ENCODE peak calls at places on chromosomes 7 and 10, in six cellular contexts. A, N, W, S, E and C are unnamed samples. For H3K9me3, the result is how much of the 10 kb centered on the place peaks cover.

GRCh38 chr10:127162841-127163240 is 33.5 kb downstream of the INSYN2A start:
- DNase-seq in A (no peak), N (no peak), W (no peak), S (no peak), E (no peak), C (no peak)

GRCh38 chr10:14822879-14823755 is 14.7 kb downstream of the CDNF start:
- DNase-seq in A (no peak), N (peak), W (no peak), S (peak), E (peak), C (peak)

GRCh38 chr10:93608421-93608820 is 3.9 kb upstream of the PDE6C start:
- DNase-seq in A (no peak), N (no peak), W (no peak), S (no peak), E (no peak), C (no peak)

GRCh38 chr10:124030711-124031110 is 62.7 kb downstream of the CHST15 start:
- DNase-seq in A (no peak), N (no peak), W (no peak), S (no peak), E (no peak), C (no peak)

GRCh38 chr7:121211253-121211652 is 117.5 kb upstream of the WNT16 start:
- DNase-seq in A (no peak), N (no peak), W (no peak), S (no peak), E (no peak), C (no peak)

GRCh38 chr10:71578069-71578468 is 141.5 kb downstream of the C10orf105 start:
- DNase-seq in A (no peak), N (no peak), W (no peak), S (no peak), E (no peak), C (no peak)

GRCh38 chr7:155702616-155703015 is 58.2 kb downstream of the RBM33 start:
- DNase-seq in A (no peak), N (no peak), W (no peak), S (peak), E (no peak), C (no peak)

GRCh38 chr10:15703167-15703880 is 16.4 kb downstream of the ITGA8 start:
- DNase-seq in A (no peak), N (no peak), W (no peak), S (no peak), E (no peak), C (no peak)

GRCh38 chr10:22386396-22386928 is 41.2 kb downstream of the SPAG6 start:
- DNase-seq in A (no peak), N (no peak), W (no peak), S (no peak), E (no peak), C (no peak)

GRCh38 chr7:38429057-38429456 is 155.6 kb upstream of the TARP start:
- DNase-seq in A (no peak), N (no peak), W (no peak), S (no peak), E (no peak), C (no peak)

GRCh38 chr10:107129013-107129412 is 35.5 kb downstream of the SORCS1 start:
- DNase-seq in A (no peak), N (no peak), W (no peak), S (no peak), E (no peak), C (no peak)

GRCh38 chr7:94763268-94763667 is 107.3 kb upstream of the SGCE start:
- DNase-seq in A (no peak), N (no peak), W (no peak), S (no peak), E (no peak), C (no peak)

GRCh38 chr7:19117081-19117869 is at the start of gene TWIST1:
- DNase-seq in A (no peak), N (peak), W (peak), S (peak), E (peak), C (peak)

GRCh38 chr7:420142-421055 is 99.2 kb downstream of the PDGFA start:
- DNase-seq in A (no peak), N (no peak), W (no peak), S (no peak), E (no peak), C (no peak)

GRCh38 chr10:1509003-1509402 is 228.3 kb downstream of the ADARB2 start:
- DNase-seq in A (no peak), N (no peak), W (no peak), S (no peak), E (no peak), C (no peak)

GRCh38 chr10:28157379-28157778 is 145.5 kb downstream of the MPP7 start:
- DNase-seq in A (no peak), N (no peak), W (no peak), S (no peak), E (no peak), C (no peak)

GRCh38 chr7:72435366-72435765 is 23.2 kb upstream of the CALN1 start:
- DNase-seq in A (no peak), N (no peak), W (no peak), S (no peak), E (no peak), C (no peak)

GRCh38 chr7:45414226-45414625 is 159.9 kb upstream of the ADCY1 start:
- DNase-seq in A (no peak), N (no peak), W (no peak), S (no peak), E (no peak), C (no peak)

GRCh38 chr7:24926623-24927539 is 53.1 kb downstream of the OSBPL3 start:
- DNase-seq in A (no peak), N (no peak), W (no peak), S (peak), E (peak), C (no peak)

GRCh38 chr7:151243411-151244155 is 4.9 kb downstream of the SMARCD3 start:
- DNase-seq in A (no peak), N (no peak), W (peak), S (no peak), E (no peak), C (no peak)

GRCh38 chr10:31961675-31962074 is 33.0 kb upstream of the ARHGAP12 start:
- DNase-seq in A (no peak), N (peak), W (no peak), S (peak), E (no peak), C (peak)

GRCh38 chr10:2700626-2701305 is 366.6 kb upstream of the PFKP start:
- DNase-seq in A (no peak), N (no peak), W (no peak), S (no peak), E (no peak), C (no peak)

GRCh38 chr10:132827861-132828539 is 42.1 kb upstream of the NKX6-2 start:
- DNase-seq in A (no peak), N (no peak), W (no peak), S (no peak), E (no peak), C (no peak)

GRCh38 chr7:8249121-8249520 is 12.8 kb downstream of the ICA1 start:
- DNase-seq in A (no peak), N (no peak), W (no peak), S (no peak), E (no peak), C (no peak)

GRCh38 chr10:10786334-10787090 is 231.2 kb upstream of the CELF2 start:
- DNase-seq in A (no peak), N (no peak), W (no peak), S (peak), E (no peak), C (peak)

GRCh38 chr7:158386866-158387820 is 200.5 kb downstream of the PTPRN2 start:
- DNase-seq in A (no peak), N (no peak), W (no peak), S (no peak), E (no peak), C (no peak)

GRCh38 chr7:158388072-158388471 is 199.6 kb downstream of the PTPRN2 start:
- DNase-seq in A (no peak), N (no peak), W (no peak), S (no peak), E (no peak), C (no peak)

GRCh38 chr7:158390460-158390859 is 197.2 kb downstream of the PTPRN2 start:
- DNase-seq in A (no peak), N (no peak), W (no peak), S (no peak), E (no peak), C (no peak)

GRCh38 chr7:158389514-158390425 is 197.9 kb downstream of the PTPRN2 start:
- DNase-seq in A (no peak), N (no peak), W (no peak), S (no peak), E (no peak), C (no peak)

DNA sequence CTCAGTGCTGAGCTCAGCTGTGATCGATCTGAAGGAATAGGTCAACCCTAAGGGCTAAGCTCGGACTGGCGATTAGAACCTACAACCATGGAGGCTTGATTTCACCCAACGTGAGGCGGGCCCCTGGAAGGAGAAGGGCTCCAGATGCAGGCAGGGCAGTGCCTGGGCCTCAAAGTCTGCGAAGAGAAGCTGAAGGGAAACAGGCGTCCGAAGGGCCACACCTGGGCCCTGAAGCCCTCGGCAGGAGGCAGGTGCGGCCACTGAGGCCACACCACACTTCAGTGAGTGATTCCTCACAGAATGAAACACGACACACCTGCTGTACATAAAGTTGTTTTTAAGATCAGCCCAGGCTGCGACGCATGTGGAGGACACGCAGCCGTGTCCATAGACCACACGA is 198.7 kb downstream of the PTPRN2 start:
- DNase-seq in A (no peak), N (no peak), W (no peak), S (no peak), E (no peak), C (no peak)
- H3K9me3 ChIP-seq in A (under half), N (under half), W (under half), S (half or more), E (half or more), C (under half)

GRCh38 chr10:102412293-102412692 is 6.3 kb downstream of the PSD start:
- DNase-seq in A (no peak), N (no peak), W (no peak), S (no peak), E (no peak), C (no peak)

GRCh38 chr10:102410427-102411073 is 8.0 kb downstream of the PSD start:
- DNase-seq in A (no peak), N (no peak), W (no peak), S (no peak), E (no peak), C (no peak)

GRCh38 chr10:102413053-102413705 is 5.4 kb downstream of the PSD start:
- DNase-seq in A (no peak), N (no peak), W (no peak), S (no peak), E (no peak), C (no peak)

GRCh38 chr10:102409604-102410426 is 8.8 kb downstream of the PSD start:
- DNase-seq in A (no peak), N (no peak), W (no peak), S (no peak), E (no peak), C (no peak)

DNA sequence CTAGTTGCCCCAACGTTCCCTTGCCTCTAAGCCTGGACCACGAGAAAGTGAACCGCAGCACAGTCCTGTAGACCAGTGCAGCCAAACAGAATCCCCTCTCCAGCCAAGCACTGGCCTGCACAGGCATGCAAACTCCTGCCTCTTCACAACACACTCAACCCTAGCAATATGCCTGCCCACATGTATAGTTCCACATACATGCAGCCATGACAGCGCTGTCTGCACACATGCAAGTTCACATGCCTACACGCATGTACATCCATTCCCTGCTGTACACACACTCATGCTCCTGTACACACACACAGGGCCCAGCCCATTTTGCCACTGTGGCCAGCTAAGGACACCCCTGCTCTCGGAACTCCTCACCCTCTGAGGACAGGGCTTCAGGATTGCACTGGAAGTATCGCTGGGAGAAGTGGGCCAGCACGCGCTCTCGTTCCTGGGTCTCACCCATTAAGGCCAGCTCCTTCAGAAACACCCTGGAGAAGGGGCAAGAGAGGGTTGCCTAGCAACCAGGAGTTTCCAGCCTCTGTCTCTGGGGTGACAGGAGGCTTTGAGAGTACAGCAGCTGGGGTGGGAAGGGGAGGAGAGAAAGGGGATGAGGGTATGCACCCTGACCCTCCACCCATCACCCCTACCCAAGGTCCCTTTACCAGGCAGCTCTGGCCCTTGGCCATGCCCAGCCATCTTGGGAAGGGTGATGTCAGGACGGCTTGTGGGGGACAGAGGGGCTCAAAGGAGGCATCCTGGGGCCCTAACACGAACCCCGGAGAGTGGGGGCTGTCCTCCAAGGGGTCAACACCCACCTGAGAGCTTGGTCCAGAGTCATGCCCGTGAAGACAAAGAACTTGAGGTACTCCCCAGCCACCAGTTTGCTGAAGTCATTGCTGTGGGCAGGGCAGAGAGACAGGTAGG is 7.0 kb downstream of the PSD start:
- DNase-seq in A (no peak), N (no peak), W (no peak), S (no peak), E (no peak), C (no peak)
- H3K4me3 ChIP-seq in A (no peak), N (no peak), W (no peak), S (no peak), E (no peak), C (no peak)

GRCh38 chr10:121281576-121281975 is 316.7 kb downstream of the FGFR2 start:
- DNase-seq in A (no peak), N (no peak), W (no peak), S (no peak), E (no peak), C (no peak)

GRCh38 chr10:121270906-121271305 is 327.3 kb downstream of the FGFR2 start:
- DNase-seq in A (no peak), N (no peak), W (no peak), S (no peak), E (no peak), C (no peak)

DNA sequence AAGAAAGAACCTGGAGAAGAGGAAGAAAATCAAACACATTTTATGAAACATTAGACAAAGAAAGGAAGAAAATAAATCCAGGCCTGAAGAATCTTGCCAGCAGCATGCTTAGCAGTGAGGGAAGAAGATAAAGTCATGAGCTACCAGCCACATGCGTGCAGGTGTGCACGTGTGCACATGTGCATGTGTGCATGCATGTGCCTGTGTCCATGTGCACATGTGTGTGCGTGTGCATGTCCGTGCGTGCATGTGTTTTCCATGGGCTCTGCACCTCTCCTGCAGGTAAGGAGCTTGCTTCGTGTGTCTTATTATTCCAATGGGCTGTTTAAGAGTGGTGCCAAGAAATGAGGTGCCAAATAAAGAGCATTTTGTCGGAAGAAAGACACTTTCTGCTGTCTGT is 322.2 kb downstream of the FGFR2 start:
- DNase-seq in A (no peak), N (no peak), W (no peak), S (no peak), E (no peak), C (no peak)
- H3K9me3 ChIP-seq in A (under half), N (under half), W (under half), S (under half), E (under half), C (under half)

DNA sequence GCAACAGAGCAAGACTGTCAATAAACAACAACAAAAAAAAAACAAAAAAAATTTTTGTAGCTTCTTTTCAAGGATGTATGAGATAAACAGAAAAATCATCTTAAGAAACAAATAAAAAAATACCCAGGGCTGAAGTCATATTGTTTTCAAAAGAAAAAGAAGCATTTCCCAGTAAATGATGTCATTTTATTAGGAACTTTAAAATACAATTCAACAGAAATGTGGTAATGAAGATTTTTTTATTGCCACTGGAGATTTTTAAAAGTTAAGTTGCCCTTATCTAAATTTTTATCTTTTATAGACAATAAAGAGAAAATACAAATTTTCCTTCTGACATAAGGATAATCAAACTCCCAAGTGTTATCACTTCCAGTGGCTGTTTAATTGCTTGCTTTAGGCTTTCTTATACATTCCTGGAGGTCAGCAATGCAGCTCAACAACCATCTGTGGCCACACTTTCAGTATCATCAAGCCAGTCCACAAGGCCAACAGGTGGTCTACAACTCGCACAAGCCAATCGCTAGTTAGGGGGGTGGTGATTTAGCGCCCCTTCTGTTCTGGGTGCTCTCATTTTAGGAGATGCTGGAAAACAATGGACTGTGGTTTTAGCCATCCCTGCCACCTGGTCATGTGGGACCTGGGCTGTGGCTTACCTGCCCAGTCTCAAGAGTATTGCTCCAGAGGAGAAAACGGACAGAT is 10.8 kb downstream of the SEPHS1 start:
- DNase-seq in A (no peak), N (no peak), W (no peak), S (no peak), E (no peak), C (no peak)
- H3K4me3 ChIP-seq in A (no peak), N (no peak), W (no peak), S (no peak), E (no peak), C (no peak)

GRCh38 chr7:99525713-99526440 is 21.4 kb downstream of the ZKSCAN5 start:
- DNase-seq in A (no peak), N (no peak), W (no peak), S (no peak), E (no peak), C (no peak)

GRCh38 chr7:99535667-99536066 is 16.2 kb downstream of the FAM200A start:
- DNase-seq in A (no peak), N (no peak), W (no peak), S (no peak), E (no peak), C (no peak)

GRCh38 chr7:99531354-99531765 is 20.6 kb downstream of the FAM200A start:
- DNase-seq in A (no peak), N (no peak), W (no peak), S (no peak), E (no peak), C (no peak)
- H3K9me3 ChIP-seq in A (half or more), N (half or more), W (under half), S (half or more), E (half or more), C (half or more)

GRCh38 chr7:84009051-84009450 is 185.5 kb downstream of the SEMA3A start:
- DNase-seq in A (no peak), N (no peak), W (no peak), S (peak), E (no peak), C (no peak)
- H3K4me3 ChIP-seq in A (no peak), N (no peak), W (no peak), S (no peak), E (no peak), C (no peak)

DNA sequence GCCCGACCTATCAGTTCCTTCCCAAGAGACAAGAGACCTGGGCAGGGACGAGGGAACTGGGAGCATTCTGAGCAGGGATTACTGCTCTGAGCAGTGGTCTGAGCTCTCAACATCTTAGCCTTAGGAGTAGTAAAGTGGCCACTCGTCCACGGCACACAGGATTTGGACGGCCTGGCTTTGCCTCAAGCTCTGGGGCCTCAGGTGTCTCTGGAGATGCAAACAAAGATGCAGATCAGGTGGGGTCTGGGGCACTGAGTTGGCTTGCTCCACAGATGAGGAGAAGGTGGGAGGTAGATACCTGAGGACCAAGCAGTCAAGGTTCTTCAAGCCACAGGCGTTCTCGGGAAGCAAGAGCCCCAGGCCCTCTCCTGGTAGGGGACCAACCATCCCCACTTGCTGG is 16.1 kb upstream of the NPFFR1 start:
- DNase-seq in A (no peak), N (no peak), W (no peak), S (no peak), E (no peak), C (no peak)
- H3K9me3 ChIP-seq in A (under half), N (under half), W (under half), S (under half), E (under half), C (under half)